ENCODE peak calls at places on chromosomes 12 and 14, in four cellular contexts. N is mesenchymal stem cell, T is IMR-90, O is neuronal stem cell. W is an unnamed sample.

GRCh38 chr12:1847411-1847810 is 27.0 kb downstream of the LRTM2 start:
- DNase-seq in T (no peak), N (no peak), O (no peak), W (no peak)

GRCh38 chr12:3727877-3728632 is 24.9 kb downstream of the CRACR2A start:
- DNase-seq in N (peak; percentile 89), O (no peak), T (peak; percentile 33), W (no peak)

GRCh38 chr12:132622437-132623071 is 4.0 kb downstream of the P2RX2 start:
- DNase-seq in N (peak; percentile 84), T (peak; percentile 94), O (no peak), W (no peak)

GRCh38 chr12:47862881-47863280 is 41.9 kb downstream of the VDR start:
- DNase-seq in N (no peak), O (no peak), T (no peak), W (no peak)

GRCh38 chr12:88931598-88931997 is 351.3 kb upstream of the KITLG start:
- DNase-seq in O (no peak), N (no peak), T (no peak), W (no peak)

GRCh38 chr14:93683241-93683640 is 105.0 kb downstream of the PRIMA1 start:
- DNase-seq in N (no peak), T (no peak), O (peak; percentile 56), W (peak; percentile 79)

GRCh38 chr14:68510201-68510600 is 282.7 kb downstream of the ZFP36L1 start:
- DNase-seq in N (peak; percentile 61), T (peak; percentile 69), O (no peak), W (no peak)

GRCh38 chr14:54207075-54207474 is 189.7 kb upstream of the CDKN3 start:
- DNase-seq in T (peak; percentile 42), O (no peak), N (peak; percentile 30), W (no peak)

GRCh38 chr12:42696424-42697149 is 107.0 kb upstream of the PRICKLE1 start:
- DNase-seq in T (peak; percentile 64), N (peak; percentile 39), O (no peak), W (no peak)

GRCh38 chr12:62259311-62259992 is 752 bp upstream of the USP15 start:
- DNase-seq in N (no peak), T (no peak), O (no peak), W (no peak)

GRCh38 chr12:27577688-27578087 is 53.7 kb downstream of the PPFIBP1 start:
- DNase-seq in O (no peak), N (no peak), T (no peak), W (no peak)

GRCh38 chr12:48979602-48980388 is 1.7 kb downstream of the WNT1 start:
- DNase-seq in T (no peak), N (no peak), O (no peak), W (peak; percentile 58)

GRCh38 chr12:76026643-76027063 is 4.9 kb downstream of the PHLDA1 start:
- DNase-seq in T (peak; percentile 67), N (peak; percentile 86), O (no peak), W (no peak)

GRCh38 chr12:132023658-132024057 is 73.9 kb downstream of the EP400 start:
- DNase-seq in N (no peak), T (no peak), O (no peak), W (no peak)

GRCh38 chr14:28157887-28158791 is 608.4 kb upstream of the FOXG1 start:
- DNase-seq in N (no peak), O (no peak), T (no peak), W (peak; percentile 57)

GRCh38 chr12:84661732-84662326 is 250.8 kb downstream of the SLC6A15 start:
- DNase-seq in O (no peak), T (peak; percentile 34), N (peak; percentile 9), W (no peak)

GRCh38 chr12:78189656-78190055 is 359.0 kb downstream of the NAV3 start:
- DNase-seq in T (peak; percentile 48), O (no peak), N (no peak), W (no peak)

GRCh38 chr14:42027271-42027670 is 420.6 kb downstream of the LRFN5 start:
- DNase-seq in N (no peak), O (no peak), T (no peak), W (no peak)

GRCh38 chr14:70416322-70416716 is 571 bp downstream of the SYNJ2BP start:
- DNase-seq in N (peak; percentile 22), T (peak; percentile 8), O (no peak), W (no peak)

GRCh38 chr14:33849455-33849801 is 101.4 kb downstream of the EGLN3 start:
- DNase-seq in T (no peak), N (no peak), O (no peak), W (no peak)
- H2BK15ac ChIP-seq in T (no peak overlapping the region), N (no peak overlapping the region), O (no peak overlapping the region), W (no peak overlapping the region)

DNA sequence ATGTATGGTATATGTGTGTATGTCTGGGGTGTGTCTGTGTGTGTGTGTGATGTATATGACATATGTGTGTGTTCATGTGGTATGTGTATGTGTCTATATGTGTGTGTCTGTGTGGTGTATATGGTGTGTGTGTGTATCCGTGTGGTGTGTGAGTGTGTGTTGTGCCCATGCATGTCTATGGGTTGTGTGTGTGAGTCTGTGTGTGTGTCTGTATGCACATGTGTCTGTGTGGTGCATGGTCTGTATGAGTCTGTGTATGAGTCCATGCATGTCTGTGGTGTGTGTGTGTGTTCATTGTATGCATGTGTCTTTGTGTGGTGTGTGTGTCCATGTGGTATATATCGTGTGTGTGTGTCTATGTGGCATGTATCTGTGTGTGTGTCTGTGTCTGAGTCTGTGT is 168.1 kb upstream of the GSC start:
- DNase-seq in T (no peak), O (no peak), N (no peak), W (no peak)
- H2BK15ac ChIP-seq in T (no peak overlapping the region), O (no peak overlapping the region), N (no peak overlapping the region), W (no peak overlapping the region)

GRCh38 chr14:101780887-101781239 is 19.4 kb downstream of the PPP2R5C start:
- DNase-seq in T (no peak), N (peak; percentile 6), O (no peak), W (peak; percentile 65)
- H2BK15ac ChIP-seq in T (no peak overlapping the region), N (no peak overlapping the region), O (no peak overlapping the region), W (no peak overlapping the region)

DNA sequence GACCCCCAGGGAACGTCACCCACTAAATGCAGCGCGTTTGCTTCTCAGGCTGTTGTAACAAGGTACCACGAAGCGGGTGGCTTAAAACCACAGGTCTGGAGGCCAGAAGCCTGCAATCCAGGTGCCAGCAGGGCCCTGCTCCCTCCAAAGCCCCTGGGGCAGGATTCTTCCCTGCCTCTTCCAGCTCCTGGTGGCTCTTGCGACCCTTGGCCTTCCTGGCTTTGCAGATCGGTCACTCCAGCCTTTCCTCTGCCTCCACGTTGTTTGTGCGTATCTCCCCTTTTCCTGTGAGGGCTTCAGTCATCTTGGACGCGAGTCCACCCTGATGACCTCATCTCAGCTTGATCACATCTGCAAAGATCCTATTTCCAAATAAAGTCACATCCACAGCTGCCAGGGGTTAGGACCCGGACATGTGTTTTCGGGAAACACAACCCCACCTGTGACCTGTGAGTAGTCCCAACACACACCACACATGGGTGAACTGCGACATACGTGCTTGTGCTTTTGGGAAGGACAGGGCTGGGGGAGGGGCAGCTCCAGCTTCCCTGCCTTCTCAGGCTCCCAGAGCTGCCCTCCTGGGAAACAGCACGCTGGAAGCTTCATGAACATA is 114.5 kb upstream of the NCOR2 start:
- DNase-seq in T (peak; percentile 95), O (no peak), N (peak; percentile 88), W (no peak)
- H2BK15ac ChIP-seq in T (peak overlapping the region; percentile 67), O (peak overlapping the region; percentile 34), N (peak overlapping the region; percentile 90), W (no peak overlapping the region)

GRCh38 chr14:76138119-76138757 is 13.5 kb upstream of the GPATCH2L start:
- DNase-seq in N (no peak), T (no peak), O (no peak), W (no peak)

GRCh38 chr14:76136476-76137160 is 15.1 kb upstream of the GPATCH2L start:
- DNase-seq in T (no peak), O (no peak), N (no peak), W (no peak)

GRCh38 chr14:76135722-76136121 is 16.0 kb upstream of the GPATCH2L start:
- DNase-seq in N (no peak), O (no peak), T (no peak), W (peak; percentile 24)

GRCh38 chr14:76143642-76144041 is 8.1 kb upstream of the GPATCH2L start:
- DNase-seq in N (no peak), O (no peak), T (no peak), W (no peak)

GRCh38 chr14:76138758-76139723 is 12.7 kb upstream of the GPATCH2L start:
- DNase-seq in N (no peak), T (no peak), O (peak; percentile 80), W (peak; percentile 73)
- H2BK15ac ChIP-seq in N (no peak overlapping the region), T (no peak overlapping the region), O (no peak overlapping the region), W (no peak overlapping the region)

GRCh38 chr14:85574849-85575616 is 45.1 kb downstream of the FLRT2 start:
- DNase-seq in O (no peak), T (no peak), N (no peak), W (no peak)
- H2BK15ac ChIP-seq in O (no peak overlapping the region), T (peak overlapping the region; percentile 50), N (no peak overlapping the region), W (no peak overlapping the region)

GRCh38 chr14:96106891-96107290 is 67.7 kb downstream of the C14orf132 start:
- DNase-seq in O (no peak), N (no peak), T (no peak), W (no peak)

GRCh38 chr14:96104469-96105057 is 65.4 kb downstream of the C14orf132 start:
- DNase-seq in O (no peak), T (peak; percentile 100), N (peak; percentile 98), W (no peak)

GRCh38 chr14:96105089-96105920 is 66.1 kb downstream of the C14orf132 start:
- DNase-seq in N (no peak), T (no peak), O (no peak), W (no peak)

GRCh38 chr14:96103560-96104460 is 64.6 kb downstream of the C14orf132 start:
- DNase-seq in O (no peak), N (no peak), T (no peak), W (no peak)

DNA sequence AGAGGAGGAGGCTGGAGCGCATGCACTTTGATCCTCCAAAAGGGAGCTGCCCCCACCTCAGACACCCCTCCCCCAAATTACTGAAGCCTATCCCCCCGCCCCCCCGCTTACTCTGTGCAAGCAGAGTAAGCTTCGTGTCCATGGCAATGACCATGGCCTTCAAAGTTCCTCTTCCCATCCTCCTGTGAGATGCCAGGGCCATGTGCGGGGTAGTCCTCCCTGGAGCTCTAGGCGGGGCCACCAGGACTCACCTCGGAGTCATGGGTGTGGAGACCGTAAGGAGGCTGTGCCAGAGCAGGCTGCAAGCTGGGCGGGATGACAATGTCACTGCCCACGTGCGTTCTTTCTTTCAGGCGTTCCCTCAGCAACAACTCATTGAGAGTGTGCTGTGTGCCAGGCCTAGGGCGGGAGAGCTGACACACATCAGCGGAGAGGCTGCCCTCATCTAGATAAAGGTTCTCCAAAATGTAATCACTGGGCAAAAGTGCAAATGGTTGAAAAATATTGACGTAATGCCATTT is 66.8 kb downstream of the C14orf132 start:
- DNase-seq in T (no peak), O (no peak), N (no peak), W (no peak)
- H2BK15ac ChIP-seq in T (peak overlapping the region; percentile 88), O (no peak overlapping the region), N (no peak overlapping the region), W (no peak overlapping the region)

GRCh38 chr12:11815397-11815796 is 165.9 kb downstream of the ETV6 start:
- DNase-seq in T (no peak), N (no peak), O (no peak), W (no peak)

GRCh38 chr12:11814362-11814761 is 164.9 kb downstream of the ETV6 start:
- DNase-seq in T (peak; percentile 89), N (peak; percentile 84), O (no peak), W (no peak)

GRCh38 chr12:11813422-11813813 is 163.9 kb downstream of the ETV6 start:
- DNase-seq in T (no peak), N (no peak), O (no peak), W (no peak)

GRCh38 chr12:11810962-11811361 is 161.5 kb downstream of the ETV6 start:
- DNase-seq in T (no peak), O (no peak), N (no peak), W (no peak)

GRCh38 chr12:11812558-11813421 is 163.3 kb downstream of the ETV6 start:
- DNase-seq in T (peak; percentile 27), N (peak; percentile 59), O (peak; percentile 71), W (peak; percentile 72)
- H2BK15ac ChIP-seq in T (peak overlapping the region; percentile 36), N (peak overlapping the region; percentile 92), O (no peak overlapping the region), W (no peak overlapping the region)

W was measured in H9.